ENCODE peak calls at places on chromosomes 1 and 21, in nine cellular contexts. A is heart left ventricle, C is spleen, O is IMR-90, T is H54, K is body of pancreas, R is Peyer's patch, G is prostate gland, D is ovary. P is an unnamed sample.

GRCh38 chr1:19179597-19180271 is 30.3 kb downstream of the UBR4 start:
- DNase-seq in A (no peak), K (no peak), O (peak; percentile 41), R (no peak), C (no peak), T (no peak), G (peak; percentile 28), D (peak; percentile 24), P (peak; percentile 30)

GRCh38 chr21:46517361-46517760 is 58.7 kb downstream of the DIP2A start:
- DNase-seq in C (no peak), T (no peak), D (no peak), O (no peak), A (peak; percentile 44), G (no peak), R (no peak), K (no peak), P (no peak)

GRCh38 chr1:24952413-24952841 is 22.4 kb upstream of the RUNX3 start:
- DNase-seq in D (no peak), A (no peak), T (no peak), C (peak; percentile 73), K (no peak), G (no peak), R (peak; percentile 62), O (no peak), P (peak; percentile 51)

GRCh38 chr1:219174672-219175564 is 1.2 kb downstream of the LYPLAL1 start:
- DNase-seq in C (no peak), O (peak; percentile 90), T (peak; percentile 12), G (peak; percentile 36), R (peak; percentile 40), D (peak; percentile 34), K (peak; percentile 52), A (peak; percentile 18), P (peak; percentile 31)

GRCh38 chr1:80462006-80462405 is 1338.7 kb upstream of the ADGRL2 start:
- DNase-seq in C (no peak), O (no peak), R (peak; percentile 29), D (no peak), G (no peak), T (no peak), A (no peak), K (no peak), P (peak; percentile 16)

GRCh38 chr1:33300673-33301072 is 20.2 kb downstream of the A3GALT2 start:
- DNase-seq in O (peak; percentile 86), C (peak; percentile 39), T (no peak), K (no peak), D (peak; percentile 85), R (no peak), A (no peak), G (peak; percentile 44), P (no peak)

GRCh38 chr1:45093334-45093733 is 81.3 kb downstream of the UROD start:
- DNase-seq in O (no peak), T (no peak), D (no peak), R (no peak), G (no peak), A (no peak), K (no peak), C (no peak), P (no peak)

GRCh38 chr21:36560933-36561575 is 81.1 kb upstream of the CLDN14 start:
- DNase-seq in K (no peak), D (no peak), G (no peak), R (no peak), A (no peak), O (no peak), C (no peak), T (no peak), P (no peak)

GRCh38 chr1:237205400-237206064 is 163.5 kb downstream of the RYR2 start:
- DNase-seq in T (peak; percentile 17), R (no peak), O (peak; percentile 16), C (no peak), K (peak; percentile 17), D (peak; percentile 88), G (no peak), A (peak; percentile 34), P (peak; percentile 23)

GRCh38 chr1:40316595-40317393 is at the start of gene COL9A2:
- DNase-seq in K (peak; percentile 38), T (no peak), G (no peak), D (no peak), O (no peak), R (peak; percentile 78), A (no peak), C (peak; percentile 93), P (peak; percentile 78)

GRCh38 chr1:245156736-245157505 is 2.1 kb downstream of the KIF26B start:
- DNase-seq in K (no peak), T (no peak), R (no peak), G (no peak), A (no peak), O (peak; percentile 12), D (no peak), C (no peak), P (peak; percentile 14)

GRCh38 chr1:246689409-246689997 is 34.7 kb upstream of the SCCPDH start:
- DNase-seq in C (peak; percentile 83), T (peak; percentile 88), G (peak; percentile 73), O (peak; percentile 66), K (peak; percentile 60), R (peak; percentile 23), D (peak; percentile 39), A (peak; percentile 37), P (peak; percentile 88)

DNA sequence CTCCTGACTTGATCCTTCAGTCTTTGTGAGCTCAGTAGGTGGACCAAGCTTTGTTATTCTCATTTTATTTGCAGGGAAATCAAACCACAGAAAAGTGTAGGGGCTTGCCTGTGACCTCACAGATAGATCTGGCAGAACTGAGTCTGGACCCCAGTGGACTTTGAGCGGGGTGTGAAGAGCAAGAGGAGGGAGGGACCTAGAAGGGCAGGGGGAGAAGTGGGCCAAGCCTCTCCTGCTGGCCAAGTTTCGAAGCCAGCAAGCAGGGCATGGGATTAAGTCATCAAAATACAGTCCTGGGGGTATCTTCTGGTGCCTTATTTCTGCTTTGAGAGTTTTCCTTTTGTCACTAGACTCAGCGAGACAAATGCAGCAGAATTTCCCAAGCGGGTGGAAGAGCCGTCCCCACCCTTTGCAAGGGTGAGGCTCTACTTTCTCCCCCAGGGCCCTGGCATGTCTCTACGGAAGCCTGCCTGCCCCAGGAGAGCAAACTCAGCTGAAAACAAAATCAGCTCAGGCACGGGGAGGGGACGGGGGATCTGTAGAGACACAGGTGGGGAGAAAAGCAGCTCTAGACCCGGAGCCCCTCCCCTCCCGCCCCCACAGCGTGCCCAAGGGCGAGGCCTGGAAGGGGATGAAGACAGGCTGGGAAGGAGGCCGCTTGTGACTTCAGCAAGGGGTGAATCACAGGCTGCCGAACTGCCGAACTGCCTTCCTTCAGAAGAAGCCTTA is 19.0 kb downstream of the PKP1 start:
- DNase-seq in O (no peak), G (peak; percentile 47), C (no peak), A (no peak), D (no peak), R (no peak), T (no peak), K (no peak), P (no peak)
- TF ChIP-seq POLR2A in O (no peak), G (peak; percentile 16), C (no peak), A (no peak), D (no peak), R (no peak), T (no peak), K (no peak), P (no peak)

GRCh38 chr1:6359568-6360496 is 33.7 kb downstream of the ACOT7 start:
- DNase-seq in T (no peak), A (peak; percentile 66), C (peak; percentile 89), G (peak; percentile 56), O (peak; percentile 88), D (peak; percentile 78), K (peak; percentile 75), R (peak; percentile 61), P (peak; percentile 70)
- TF ChIP-seq POLR2A in T (no peak), A (no peak), C (no peak), G (peak; percentile 54), O (no peak), D (no peak), K (peak; percentile 56), R (peak; percentile 92), P (no peak)

GRCh38 chr1:112618721-112619517 is at the start of gene ST7L:
- DNase-seq in G (peak; percentile 86), D (peak; percentile 74), A (peak; percentile 89), R (peak; percentile 47), K (peak; percentile 72), T (peak; percentile 41), C (peak; percentile 94), O (peak; percentile 69), P (peak; percentile 76)

GRCh38 chr1:112614460-112615065 is 4.4 kb downstream of the ST7L start:
- DNase-seq in O (peak; percentile 64), R (no peak), D (no peak), A (no peak), G (no peak), C (no peak), T (no peak), K (no peak), P (peak; percentile 66)

GRCh38 chr1:112625696-112626095 is 6.1 kb downstream of the CAPZA1 start:
- DNase-seq in K (no peak), D (peak; percentile 27), G (no peak), O (no peak), A (no peak), C (no peak), R (no peak), T (no peak), P (peak; percentile 24)

GRCh38 chr1:112618114-112618720 is 724 bp downstream of the ST7L start:
- DNase-seq in C (no peak), G (no peak), T (no peak), K (no peak), O (peak; percentile 44), A (no peak), D (no peak), R (peak; percentile 34), P (peak; percentile 63)

DNA sequence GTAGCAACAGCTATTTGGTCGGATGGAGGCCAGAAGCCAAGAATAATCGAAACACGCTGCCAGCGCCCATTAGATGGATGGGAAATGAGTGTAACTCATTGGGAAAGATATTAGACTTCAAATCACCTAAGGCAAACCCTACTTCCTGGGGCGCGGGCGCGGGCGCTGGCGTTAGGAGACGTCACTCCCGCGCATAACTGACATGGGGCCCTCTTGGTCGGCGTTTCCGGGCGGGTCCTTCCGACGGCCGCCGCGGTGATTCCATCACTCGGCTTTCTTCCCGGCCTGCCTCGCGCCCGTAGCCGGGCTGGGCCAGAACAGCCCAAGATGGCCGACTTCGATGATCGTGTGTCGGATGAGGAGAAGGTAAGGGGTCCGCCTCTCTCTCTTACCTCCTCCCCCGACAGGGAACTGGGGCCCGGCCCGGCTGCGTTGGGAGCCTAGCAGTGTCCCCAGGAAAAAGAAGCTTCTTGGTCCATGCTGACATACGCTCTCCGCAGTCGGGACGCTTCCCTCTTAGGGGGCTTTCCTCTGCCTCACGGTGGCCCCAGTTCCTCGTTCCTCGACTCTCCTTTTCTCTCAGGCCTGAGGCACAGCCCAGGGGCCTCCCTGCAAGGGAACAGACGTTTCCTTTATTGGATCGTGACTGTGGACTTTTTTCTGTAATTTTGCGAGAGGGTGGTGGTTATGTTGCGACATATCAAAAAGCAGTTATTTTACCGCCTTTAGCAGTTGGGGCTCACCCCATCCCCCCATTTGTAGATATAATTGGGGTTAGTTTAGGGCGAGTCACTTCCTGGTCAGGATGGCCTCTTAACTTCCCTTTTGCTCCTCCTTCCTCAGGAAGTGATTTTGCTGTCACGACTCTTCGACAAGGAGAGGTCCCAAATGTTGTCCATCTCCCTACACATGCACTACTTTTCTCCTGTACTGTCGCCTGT is at the start of gene CAPZA1:
- DNase-seq in K (peak; percentile 89), A (peak; percentile 94), G (peak; percentile 90), R (peak; percentile 91), T (peak; percentile 75), O (peak; percentile 90), C (peak; percentile 98), D (peak; percentile 90), P (peak; percentile 96)
- TF ChIP-seq POLR2A in K (peak; percentile 90), A (peak; percentile 74), G (peak; percentile 77), R (peak; percentile 92), T (peak; percentile 90), O (peak; percentile 93), C (peak; percentile 58), D (peak; percentile 88), P (peak; percentile 88)

GRCh38 chr1:29180497-29181412 is 945 bp downstream of the SRSF4 start:
- DNase-seq in D (no peak), A (no peak), O (no peak), R (peak; percentile 18), C (no peak), T (peak; percentile 11), K (no peak), G (peak; percentile 19), P (peak; percentile 42)
- TF ChIP-seq POLR2A in D (no peak), A (no peak), O (no peak), R (no peak), C (peak; percentile 13), T (no peak), K (no peak), G (no peak), P (no peak)

P was measured in NB4.